ENCODE peak calls at places on chromosomes 11 and 22, in four cellular contexts. R is ureter, F is H54, N is SK-MEL-5. U is an unnamed sample.

GRCh38 chr22:20577549-20577975 is 70.2 kb downstream of the MED15 start:
- DNase-seq in R (no peak), F (no peak), N (no peak), U (no peak)

GRCh38 chr22:32619614-32620426 is 145.2 kb downstream of the FBXO7 start:
- DNase-seq in R (no peak), F (no peak), N (no peak), U (no peak)

GRCh38 chr22:37204045-37204655 is 8.1 kb downstream of the SSTR3 start:
- DNase-seq in R (no peak), F (no peak), N (no peak), U (no peak)

GRCh38 chr11:44939673-44940072 is 11.0 kb downstream of the TP53I11 start:
- DNase-seq in R (no peak), F (no peak), N (peak), U (no peak)

GRCh38 chr11:34960277-34960676 is 43.9 kb downstream of the PDHX start:
- DNase-seq in R (no peak), F (no peak), N (peak), U (peak)

GRCh38 chr11:121810291-121810690 is 305.7 kb downstream of the BLID start:
- DNase-seq in R (no peak), F (no peak), N (no peak), U (no peak)

GRCh38 chr11:3164540-3165151 is 464 bp downstream of the OSBPL5 start:
- DNase-seq in R (no peak), F (peak), N (no peak), U (no peak)

GRCh38 chr22:45462034-45462655 is 40.5 kb upstream of the FBLN1 start:
- DNase-seq in R (no peak), F (no peak), N (peak), U (no peak)

GRCh38 chr11:77506857-77507256 is 33.0 kb upstream of the PAK1 start:
- DNase-seq in R (no peak), F (no peak), N (no peak), U (no peak)

GRCh38 chr11:73797457-73797856 is 9.8 kb downstream of the MRPL48 start:
- DNase-seq in R (no peak), F (no peak), N (no peak), U (no peak)

GRCh38 chr22:43260818-43261217 is 73.9 kb upstream of the TTLL12 start:
- DNase-seq in R (no peak), F (no peak), N (no peak), U (no peak)

GRCh38 chr11:107732327-107733051 is 20.6 kb upstream of the SLN start:
- DNase-seq in R (no peak), F (no peak), N (no peak), U (no peak)